ENCODE peak calls at places on chromosomes 5 and 9, in ten cellular contexts. One of them, this sample, is unnamed.

GRCh38 chr5:92641031-92641962 is 939.7 kb downstream of the NR2F1-AS1 start:
- DNase-seq in heart left ventricle: no peak
- DNase-seq in kidney: peak; percentile 15
- DNase-seq in neural progenitor cell: no peak
- DNase-seq in CD8-positive, alpha-beta T cell: no peak
- DNase-seq in PC-9: peak; percentile 3
- DNase-seq in keratinocyte: no peak
- DNase-seq in DND-41: no peak
- DNase-seq in uterus: no peak
- DNase-seq in coronary artery: no peak
- DNase-seq in this sample: no peak

GRCh38 chr9:97510797-97511761 is 9.6 kb downstream of the TMOD1 start:
- DNase-seq in PC-9: no peak
- DNase-seq in coronary artery: no peak
- DNase-seq in heart left ventricle: no peak
- DNase-seq in neural progenitor cell: no peak
- DNase-seq in CD8-positive, alpha-beta T cell: no peak
- DNase-seq in uterus: peak; percentile 73
- DNase-seq in DND-41: no peak
- DNase-seq in kidney: no peak
- DNase-seq in keratinocyte: no peak
- DNase-seq in this sample: no peak

GRCh38 chr5:111252799-111253564 is 28.8 kb downstream of the CAMK4 start:
- DNase-seq in CD8-positive, alpha-beta T cell: no peak
- DNase-seq in heart left ventricle: no peak
- DNase-seq in neural progenitor cell: no peak
- DNase-seq in uterus: no peak
- DNase-seq in coronary artery: no peak
- DNase-seq in keratinocyte: no peak
- DNase-seq in kidney: no peak
- DNase-seq in DND-41: no peak
- DNase-seq in PC-9: no peak
- DNase-seq in this sample: no peak

GRCh38 chr5:125293223-125293622 is 546.8 kb upstream of the ZNF608 start:
- DNase-seq in PC-9: no peak
- DNase-seq in CD8-positive, alpha-beta T cell: no peak
- DNase-seq in neural progenitor cell: no peak
- DNase-seq in DND-41: no peak
- DNase-seq in uterus: no peak
- DNase-seq in kidney: no peak
- DNase-seq in keratinocyte: no peak
- DNase-seq in coronary artery: no peak
- DNase-seq in heart left ventricle: no peak
- DNase-seq in this sample: no peak

GRCh38 chr9:4574657-4575243 is 84.5 kb downstream of the SLC1A1 start:
- DNase-seq in coronary artery: no peak
- DNase-seq in CD8-positive, alpha-beta T cell: no peak
- DNase-seq in PC-9: no peak
- DNase-seq in uterus: no peak
- DNase-seq in kidney: no peak
- DNase-seq in DND-41: no peak
- DNase-seq in heart left ventricle: no peak
- DNase-seq in neural progenitor cell: no peak
- DNase-seq in keratinocyte: no peak
- DNase-seq in this sample: peak; percentile 54

GRCh38 chr5:34658023-34658422 is 1.9 kb downstream of the RAI14 start:
- DNase-seq in keratinocyte: no peak
- DNase-seq in CD8-positive, alpha-beta T cell: no peak
- DNase-seq in coronary artery: no peak
- DNase-seq in DND-41: no peak
- DNase-seq in heart left ventricle: no peak
- DNase-seq in uterus: no peak
- DNase-seq in neural progenitor cell: no peak
- DNase-seq in PC-9: no peak
- DNase-seq in kidney: no peak
- DNase-seq in this sample: no peak

GRCh38 chr9:80720579-80720978 is 968.8 kb downstream of the TLE1 start:
- DNase-seq in coronary artery: no peak
- DNase-seq in keratinocyte: no peak
- DNase-seq in CD8-positive, alpha-beta T cell: no peak
- DNase-seq in uterus: no peak
- DNase-seq in heart left ventricle: no peak
- DNase-seq in kidney: no peak
- DNase-seq in neural progenitor cell: no peak
- DNase-seq in PC-9: no peak
- DNase-seq in DND-41: no peak
- DNase-seq in this sample: no peak

GRCh38 chr9:131588396-131588795 is 43.1 kb downstream of the PRRT1B start:
- DNase-seq in PC-9: no peak
- DNase-seq in neural progenitor cell: no peak
- DNase-seq in DND-41: no peak
- DNase-seq in heart left ventricle: no peak
- DNase-seq in uterus: peak; percentile 9
- DNase-seq in keratinocyte: no peak
- DNase-seq in kidney: no peak
- DNase-seq in coronary artery: no peak
- DNase-seq in CD8-positive, alpha-beta T cell: no peak
- DNase-seq in this sample: no peak

GRCh38 chr5:159341145-159341544 is 10.9 kb upstream of the IL12B start:
- DNase-seq in uterus: no peak
- DNase-seq in PC-9: no peak
- DNase-seq in neural progenitor cell: no peak
- DNase-seq in keratinocyte: no peak
- DNase-seq in coronary artery: no peak
- DNase-seq in heart left ventricle: no peak
- DNase-seq in CD8-positive, alpha-beta T cell: no peak
- DNase-seq in DND-41: no peak
- DNase-seq in kidney: no peak
- DNase-seq in this sample: no peak

GRCh38 chr5:143235423-143235822 is 168.1 kb downstream of the NR3C1 start:
- DNase-seq in uterus: no peak
- DNase-seq in keratinocyte: peak; percentile 98
- DNase-seq in kidney: no peak
- DNase-seq in DND-41: no peak
- DNase-seq in PC-9: no peak
- DNase-seq in heart left ventricle: no peak
- DNase-seq in coronary artery: no peak
- DNase-seq in CD8-positive, alpha-beta T cell: no peak
- DNase-seq in neural progenitor cell: no peak
- DNase-seq in this sample: no peak

GRCh38 chr5:168578006-168578405 is 1.2 kb downstream of the PANK3 start:
- DNase-seq in uterus: no peak
- DNase-seq in DND-41: no peak
- DNase-seq in CD8-positive, alpha-beta T cell: no peak
- DNase-seq in neural progenitor cell: no peak
- DNase-seq in coronary artery: no peak
- DNase-seq in kidney: no peak
- DNase-seq in keratinocyte: no peak
- DNase-seq in PC-9: no peak
- DNase-seq in heart left ventricle: no peak
- DNase-seq in this sample: no peak

DNA sequence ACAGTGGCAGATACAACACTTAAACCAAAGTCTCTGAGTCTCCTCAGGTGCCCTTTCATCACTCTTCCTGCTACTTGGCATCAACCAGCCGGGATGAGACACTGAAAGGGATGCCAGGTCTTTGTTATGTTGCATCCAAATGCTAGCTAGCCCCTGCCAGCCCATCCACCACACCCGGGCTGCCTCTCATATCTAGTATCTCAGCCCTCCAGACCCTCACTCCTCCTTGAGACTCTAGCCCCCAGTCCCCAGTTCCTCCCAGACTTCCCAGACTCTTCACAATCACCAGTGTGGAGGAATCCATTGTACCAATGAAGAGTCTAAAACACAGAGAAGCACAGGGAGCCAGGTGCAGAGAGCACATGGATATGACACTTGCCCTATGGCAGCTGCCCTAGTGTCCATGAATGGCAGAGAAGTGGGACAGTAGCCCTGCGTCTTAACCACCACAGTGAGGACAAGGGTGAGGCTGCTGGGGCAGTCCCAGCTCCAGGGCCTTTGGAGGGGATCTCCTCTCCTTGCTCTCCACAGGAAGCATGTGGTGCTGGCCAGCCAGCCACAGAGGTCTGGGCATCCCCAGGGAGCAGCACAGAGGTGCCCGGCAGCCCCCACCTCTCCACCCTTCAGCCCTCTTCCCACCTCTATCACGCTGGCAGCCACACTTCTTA is 21.6 kb downstream of the CSF2 start:
- DNase-seq in kidney: no peak
- DNase-seq in neural progenitor cell: no peak
- DNase-seq in PC-9: no peak
- DNase-seq in coronary artery: peak; percentile 19
- DNase-seq in uterus: no peak
- DNase-seq in keratinocyte: no peak
- DNase-seq in CD8-positive, alpha-beta T cell: no peak
- DNase-seq in DND-41: no peak
- DNase-seq in heart left ventricle: no peak
- DNase-seq in this sample: no peak
- H3K4me3 ChIP-seq in kidney: no peak overlapping the region
- H3K4me3 ChIP-seq in neural progenitor cell: no peak overlapping the region
- H3K4me3 ChIP-seq in PC-9: no peak overlapping the region
- H3K4me3 ChIP-seq in coronary artery: no peak overlapping the region
- H3K4me3 ChIP-seq in uterus: no peak overlapping the region
- H3K4me3 ChIP-seq in keratinocyte: no peak overlapping the region
- H3K4me3 ChIP-seq in CD8-positive, alpha-beta T cell: no peak overlapping the region
- H3K4me3 ChIP-seq in DND-41: no peak overlapping the region
- H3K4me3 ChIP-seq in heart left ventricle: no peak overlapping the region
- H3K4me3 ChIP-seq in this sample: no peak overlapping the region

DNA sequence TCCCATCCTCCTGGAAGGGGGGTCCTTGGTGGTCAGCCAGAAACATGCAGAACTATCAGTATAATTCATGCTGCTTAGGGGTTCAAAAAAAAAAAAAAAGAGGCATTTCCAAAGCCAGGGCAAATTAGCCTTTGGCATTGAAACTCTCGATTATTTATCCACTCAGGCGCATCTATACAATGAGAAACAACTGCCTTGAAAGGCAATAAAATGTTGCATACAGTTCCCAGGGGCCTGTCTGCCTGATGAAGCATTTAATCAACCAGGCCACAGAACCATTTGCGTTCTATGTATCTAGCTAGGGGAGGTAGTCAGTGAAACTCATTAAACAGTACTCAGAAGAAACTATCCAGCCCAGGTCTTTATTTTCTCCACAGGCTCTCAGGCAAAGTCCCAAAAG is 263.2 kb downstream of the TMEM167A start:
- DNase-seq in kidney: no peak
- DNase-seq in uterus: no peak
- DNase-seq in coronary artery: no peak
- DNase-seq in keratinocyte: no peak
- DNase-seq in PC-9: no peak
- DNase-seq in heart left ventricle: no peak
- DNase-seq in neural progenitor cell: no peak
- DNase-seq in DND-41: no peak
- DNase-seq in CD8-positive, alpha-beta T cell: no peak
- DNase-seq in this sample: no peak
- H3K27ac ChIP-seq in kidney: no peak overlapping the region
- H3K27ac ChIP-seq in uterus: no peak overlapping the region
- H3K27ac ChIP-seq in coronary artery: no peak overlapping the region
- H3K27ac ChIP-seq in keratinocyte: no peak overlapping the region
- H3K27ac ChIP-seq in PC-9: no peak overlapping the region
- H3K27ac ChIP-seq in heart left ventricle: no peak overlapping the region
- H3K27ac ChIP-seq in neural progenitor cell: no peak overlapping the region
- H3K27ac ChIP-seq in DND-41: no peak overlapping the region
- H3K27ac ChIP-seq in CD8-positive, alpha-beta T cell: no peak overlapping the region
- H3K27ac ChIP-seq in this sample: no peak overlapping the region

GRCh38 chr5:146703499-146703898 is 175.1 kb downstream of the PPP2R2B start:
- DNase-seq in uterus: no peak
- DNase-seq in PC-9: no peak
- DNase-seq in DND-41: no peak
- DNase-seq in coronary artery: no peak
- DNase-seq in neural progenitor cell: no peak
- DNase-seq in kidney: no peak
- DNase-seq in CD8-positive, alpha-beta T cell: no peak
- DNase-seq in heart left ventricle: no peak
- DNase-seq in keratinocyte: peak; percentile 25
- DNase-seq in this sample: no peak

GRCh38 chr5:146697211-146697610 is 181.2 kb upstream of the GPR151 start:
- DNase-seq in kidney: no peak
- DNase-seq in coronary artery: no peak
- DNase-seq in heart left ventricle: no peak
- DNase-seq in neural progenitor cell: no peak
- DNase-seq in uterus: no peak
- DNase-seq in DND-41: no peak
- DNase-seq in CD8-positive, alpha-beta T cell: no peak
- DNase-seq in keratinocyte: no peak
- DNase-seq in PC-9: no peak
- DNase-seq in this sample: no peak

GRCh38 chr5:146699729-146700430 is 178.7 kb downstream of the PPP2R2B start:
- DNase-seq in coronary artery: no peak
- DNase-seq in DND-41: no peak
- DNase-seq in keratinocyte: no peak
- DNase-seq in uterus: no peak
- DNase-seq in kidney: no peak
- DNase-seq in heart left ventricle: no peak
- DNase-seq in CD8-positive, alpha-beta T cell: no peak
- DNase-seq in neural progenitor cell: no peak
- DNase-seq in PC-9: no peak
- DNase-seq in this sample: no peak

GRCh38 chr5:146698651-146699050 is 179.9 kb downstream of the PPP2R2B start:
- DNase-seq in keratinocyte: no peak
- DNase-seq in kidney: no peak
- DNase-seq in coronary artery: no peak
- DNase-seq in CD8-positive, alpha-beta T cell: no peak
- DNase-seq in PC-9: no peak
- DNase-seq in uterus: no peak
- DNase-seq in neural progenitor cell: no peak
- DNase-seq in DND-41: no peak
- DNase-seq in heart left ventricle: no peak
- DNase-seq in this sample: no peak

DNA sequence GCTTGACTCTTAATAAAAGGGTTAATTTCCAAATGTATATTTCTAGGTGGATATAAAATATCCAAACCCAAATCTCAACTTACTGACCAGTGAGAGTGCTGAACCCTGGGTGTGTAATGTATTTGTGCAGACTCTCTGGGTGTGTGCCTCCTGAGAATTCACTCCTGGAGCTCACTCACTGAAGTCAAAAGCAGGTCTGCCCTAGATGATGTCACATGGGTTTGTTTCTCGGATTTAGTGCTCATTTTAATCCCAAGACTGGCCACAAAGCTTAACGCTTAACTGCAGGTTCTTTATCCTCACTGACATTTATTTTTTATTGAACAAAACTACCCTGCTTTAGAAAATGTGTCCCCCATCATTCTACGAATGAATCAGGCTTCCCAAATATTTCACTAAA is 179.4 kb downstream of the PPP2R2B start:
- DNase-seq in CD8-positive, alpha-beta T cell: no peak
- DNase-seq in heart left ventricle: no peak
- DNase-seq in DND-41: no peak
- DNase-seq in kidney: no peak
- DNase-seq in keratinocyte: no peak
- DNase-seq in PC-9: no peak
- DNase-seq in uterus: no peak
- DNase-seq in coronary artery: no peak
- DNase-seq in neural progenitor cell: peak; percentile 17
- DNase-seq in this sample: no peak
- TF ChIP-seq CTCF in CD8-positive, alpha-beta T cell: no peak
- TF ChIP-seq CTCF in heart left ventricle: no peak
- TF ChIP-seq CTCF in DND-41: no peak
- TF ChIP-seq CTCF in kidney: no peak
- TF ChIP-seq CTCF in keratinocyte: no peak
- TF ChIP-seq CTCF in PC-9: no peak
- TF ChIP-seq CTCF in uterus: no peak
- TF ChIP-seq CTCF in coronary artery: no peak
- TF ChIP-seq CTCF in neural progenitor cell: no peak
- TF ChIP-seq CTCF in this sample: no peak

GRCh38 chr9:75149841-75150241 is 61.5 kb downstream of the OSTF1 start:
- DNase-seq in kidney: no peak
- DNase-seq in heart left ventricle: peak; percentile 18
- DNase-seq in CD8-positive, alpha-beta T cell: no peak
- DNase-seq in uterus: no peak
- DNase-seq in coronary artery: no peak
- DNase-seq in PC-9: no peak
- DNase-seq in keratinocyte: no peak
- DNase-seq in DND-41: peak; percentile 49
- DNase-seq in neural progenitor cell: no peak
- DNase-seq in this sample: no peak
- H3K4me3 ChIP-seq in kidney: no peak overlapping the region
- H3K4me3 ChIP-seq in heart left ventricle: no peak overlapping the region
- H3K4me3 ChIP-seq in CD8-positive, alpha-beta T cell: no peak overlapping the region
- H3K4me3 ChIP-seq in uterus: no peak overlapping the region
- H3K4me3 ChIP-seq in coronary artery: no peak overlapping the region
- H3K4me3 ChIP-seq in PC-9: no peak overlapping the region
- H3K4me3 ChIP-seq in keratinocyte: no peak overlapping the region
- H3K4me3 ChIP-seq in DND-41: no peak overlapping the region
- H3K4me3 ChIP-seq in neural progenitor cell: no peak overlapping the region
- H3K4me3 ChIP-seq in this sample: no peak overlapping the region